ENCODE peak calls at places on chromosomes 3 and 15, in five cellular contexts. D is HepG2, F is IMR-90, V is GM12878, G is K562. Y is an unnamed sample.

GRCh38 chr3:16523778-16524177 is 10.3 kb upstream of the RFTN1 start:
- DNase-seq in V (no peak), F (peak), D (no peak), G (no peak), Y (no peak)

GRCh38 chr3:128483657-128484403 is 9.2 kb downstream of the GATA2 start:
- DNase-seq in D (no peak), F (no peak), V (no peak), G (no peak), Y (no peak)

GRCh38 chr3:63763156-63763555 is 55.9 kb upstream of the C3orf49 start:
- DNase-seq in G (no peak), F (no peak), V (no peak), D (no peak), Y (no peak)

GRCh38 chr3:149963485-149963884 is 7.2 kb downstream of the PFN2 start:
- DNase-seq in G (no peak), V (no peak), D (no peak), F (no peak), Y (no peak)

GRCh38 chr3:40453933-40454332 is 3.2 kb upstream of the RPL14 start:
- DNase-seq in D (no peak), G (no peak), F (no peak), V (no peak), Y (no peak)

GRCh38 chr3:27675287-27675686 is 46.8 kb downstream of the EOMES start:
- DNase-seq in V (no peak), F (peak), D (no peak), G (no peak), Y (no peak)

GRCh38 chr3:117553461-117553860 is 843.9 kb downstream of the TUSC7 start:
- DNase-seq in G (no peak), D (no peak), F (peak), V (peak), Y (no peak)

GRCh38 chr15:76335851-76336253 is 721 bp upstream of the ISL2 start:
- DNase-seq in V (no peak), D (no peak), F (no peak), G (no peak), Y (peak)

GRCh38 chr3:97938444-97938843 is 33.8 kb downstream of the RIOX2 start:
- DNase-seq in F (peak), V (no peak), D (no peak), G (no peak), Y (no peak)

GRCh38 chr3:46987485-46988401 is 8.3 kb downstream of the NBEAL2 start:
- DNase-seq in G (peak), F (no peak), V (peak), D (no peak), Y (no peak)

GRCh38 chr3:52040600-52040999 is 15.8 kb downstream of the DUSP7 start:
- DNase-seq in V (no peak), D (no peak), G (no peak), F (no peak), Y (no peak)

GRCh38 chr3:169886671-169887070 is 16.9 kb upstream of the LRRC31 start:
- DNase-seq in G (no peak), V (no peak), D (no peak), F (peak), Y (peak)

GRCh38 chr3:136266468-136266867 is 16.3 kb downstream of the PCCB start:
- DNase-seq in F (peak), G (no peak), D (peak), V (no peak), Y (no peak)

GRCh38 chr3:46705751-46706572 is 4.8 kb downstream of the TMIE start:
- DNase-seq in F (peak), V (no peak), G (no peak), D (no peak), Y (no peak)

GRCh38 chr3:157572559-157573270 is 69.5 kb upstream of the VEPH1 start:
- DNase-seq in D (peak), V (no peak), F (peak), G (peak), Y (peak)

GRCh38 chr15:25378501-25378901 is 60.3 kb downstream of the UBE3A start:
- DNase-seq in V (no peak), G (no peak), F (peak), D (no peak), Y (no peak)

GRCh38 chr15:89971592-89971997 is 29.5 kb upstream of the ZNF710 start:
- DNase-seq in D (peak), G (peak), V (peak), F (peak), Y (peak)

GRCh38 chr3:136938334-136938733 is 19.4 kb upstream of the IL20RB start:
- DNase-seq in D (no peak), F (peak), G (no peak), V (no peak), Y (no peak)

GRCh38 chr3:153080778-153081240 is 81.2 kb upstream of the RAP2B start:
- DNase-seq in F (no peak), V (no peak), D (no peak), G (peak), Y (no peak)

GRCh38 chr3:129246636-129247035 is 2.8 kb upstream of the COPG1 start:
- DNase-seq in G (no peak), D (no peak), F (no peak), V (no peak), Y (no peak)

GRCh38 chr15:83472797-83473196 is 25.7 kb downstream of the SH3GL3 start:
- DNase-seq in D (no peak), F (no peak), G (peak), V (no peak), Y (no peak)

GRCh38 chr3:155664922-155665695 is 79.8 kb downstream of the PLCH1 start:
- DNase-seq in F (peak), G (no peak), V (no peak), D (peak), Y (no peak)

GRCh38 chr3:133506215-133506901 is 67.1 kb upstream of the CDV3 start:
- DNase-seq in V (peak), D (no peak), G (no peak), F (no peak), Y (no peak)

GRCh38 chr3:47152578-47152977 is 11.3 kb downstream of the SETD2 start:
- DNase-seq in V (no peak), D (no peak), F (peak), G (no peak), Y (no peak)

GRCh38 chr15:37059051-37059450 is 41.3 kb downstream of the MEIS2 start:
- DNase-seq in G (no peak), V (no peak), D (no peak), F (peak), Y (no peak)

GRCh38 chr3:57815034-57815433 is 58.9 kb downstream of the SLMAP start:
- DNase-seq in D (no peak), F (no peak), V (no peak), G (no peak), Y (no peak)

GRCh38 chr3:130975251-130975650 is 51.4 kb downstream of the ASTE1 start:
- DNase-seq in F (no peak), D (no peak), G (no peak), V (no peak), Y (no peak)

GRCh38 chr15:48939686-48940085 is 24.0 kb downstream of the SHC4 start:
- DNase-seq in D (no peak), F (peak), G (no peak), V (no peak), Y (no peak)

GRCh38 chr15:90885432-90886290 is 1.4 kb downstream of the FES start:
- DNase-seq in V (no peak), F (peak), D (no peak), G (peak), Y (peak)

GRCh38 chr3:128287161-128287560 is 133.9 kb downstream of the EEFSEC start:
- DNase-seq in V (no peak), G (no peak), D (no peak), F (no peak), Y (no peak)

GRCh38 chr15:48766196-48766595 is 44.7 kb downstream of the CEP152 start:
- DNase-seq in V (no peak), D (no peak), G (no peak), F (peak), Y (no peak)

GRCh38 chr3:51379746-51380330 is 5.3 kb upstream of the MANF start:
- DNase-seq in G (no peak), V (no peak), D (no peak), F (no peak), Y (no peak)

GRCh38 chr15:31041610-31042009 is 50.2 kb upstream of the MTMR10 start:
- DNase-seq in F (no peak), V (no peak), G (no peak), D (no peak), Y (no peak)

GRCh38 chr3:81816473-81817260 is 55.2 kb upstream of the GBE1 start:
- DNase-seq in G (no peak), F (peak), V (peak), D (no peak), Y (no peak)

GRCh38 chr15:91253605-91254004 is 153.5 kb downstream of the SV2B start:
- DNase-seq in F (no peak), G (no peak), V (no peak), D (no peak), Y (no peak)

GRCh38 chr15:78210349-78210717 is 24.0 kb downstream of the ACSBG1 start:
- DNase-seq in G (no peak), F (no peak), V (no peak), D (no peak), Y (no peak)

DNA sequence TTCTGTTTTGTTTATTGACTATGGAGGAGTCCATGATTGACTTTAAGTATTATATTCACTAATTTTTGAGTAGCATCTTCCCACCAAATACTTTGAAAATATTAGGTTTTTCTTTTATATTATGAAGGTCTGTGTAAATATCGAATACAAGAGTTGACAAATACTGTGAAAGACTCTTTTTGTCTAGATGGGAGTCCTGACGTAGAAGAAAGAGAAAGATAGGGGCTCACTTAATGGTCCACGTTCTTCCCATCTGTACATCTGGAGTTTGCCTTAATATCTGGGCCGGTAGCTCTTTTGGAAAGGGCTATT is 7.8 kb upstream of the UTS2B start:
- DNase-seq in F (no peak), D (no peak), G (peak), V (no peak), Y (no peak)
- H3K9ac ChIP-seq in F (peak), D (no peak), G (no peak), V (no peak), Y (no peak)

GRCh38 chr15:38690737-38691332 is 126.2 kb upstream of the RASGRP1 start:
- DNase-seq in D (peak), G (peak), F (peak), V (no peak), Y (peak)
- TF ChIP-seq MXI1 in D (no peak), G (no peak), F (no peak), V (no peak), Y (no peak)

GRCh38 chr3:2218826-2219225 is 120.2 kb downstream of the CNTN4 start:
- DNase-seq in V (no peak), G (no peak), D (no peak), F (no peak), Y (no peak)
- H3K9ac ChIP-seq in V (no peak), G (no peak), D (no peak), F (no peak), Y (no peak)

GRCh38 chr15:33795076-33795475 is 173.2 kb upstream of the CHRM5 start:
- DNase-seq in G (no peak), V (no peak), F (no peak), D (no peak), Y (no peak)

GRCh38 chr15:33794425-33794824 is 173.9 kb upstream of the CHRM5 start:
- DNase-seq in V (no peak), G (no peak), D (no peak), F (no peak), Y (no peak)

GRCh38 chr15:33789141-33789540 is 179.2 kb upstream of the CHRM5 start:
- DNase-seq in V (no peak), D (no peak), F (peak), G (no peak), Y (no peak)
- TF ChIP-seq MXI1 in V (no peak), D (no peak), F (no peak), G (no peak), Y (no peak)

GRCh38 chr3:111764645-111765091 is 94.4 kb upstream of the PHLDB2 start:
- DNase-seq in D (peak), F (peak), G (no peak), V (no peak), Y (no peak)

GRCh38 chr3:111763968-111764367 is 95.1 kb upstream of the PHLDB2 start:
- DNase-seq in G (no peak), D (no peak), F (peak), V (no peak), Y (no peak)

GRCh38 chr3:111763101-111763500 is 96.0 kb upstream of the PHLDB2 start:
- DNase-seq in G (no peak), F (no peak), V (no peak), D (no peak), Y (no peak)

GRCh38 chr3:111762535-111762934 is 96.5 kb upstream of the PHLDB2 start:
- DNase-seq in F (peak), G (no peak), D (no peak), V (no peak), Y (no peak)

DNA sequence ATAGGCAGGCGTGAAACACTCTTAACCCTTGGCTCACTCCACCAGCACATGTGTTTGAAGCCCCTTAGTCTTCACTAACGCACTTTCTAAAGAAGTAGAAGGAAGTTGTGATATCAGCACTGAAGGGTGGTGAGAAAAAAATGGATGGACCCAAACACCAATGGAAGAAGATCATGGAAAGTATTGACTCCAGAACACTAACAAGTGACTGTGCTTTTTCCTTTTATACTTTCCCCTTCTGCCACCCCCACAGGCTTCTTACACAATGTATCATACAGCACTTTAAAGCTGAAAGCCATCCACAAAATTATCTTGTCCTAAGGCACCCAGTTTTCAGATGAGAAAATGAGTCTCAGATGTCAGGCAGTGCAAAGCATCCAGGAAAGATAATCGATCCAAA is 93.9 kb upstream of the PHLDB2 start:
- DNase-seq in F (no peak), D (no peak), V (no peak), G (no peak), Y (no peak)
- H3K9ac ChIP-seq in F (no peak), D (no peak), V (no peak), G (no peak), Y (no peak)